ENCODE peak calls at places on chromosomes 2 and 18, in seven cellular contexts. Q is MM.1S; G is T-helper 1 cell; R is sigmoid colon; M is HTR-8/SVneo; J is heart left ventricle; O is stimulated activated CD4-positive, alpha-beta T cell treated with anti-CD3 and anti-CD28 coated beads, Interleukin-2, amount 100 ng/mL, for 24 hours. A is an unnamed sample.

GRCh38 chr2:231883468-231883881 is 42.7 kb downstream of the NPPC start:
- DNase-seq in Q (no peak), G (no peak), R (no peak), M (peak; percentile 49), J (no peak), O (no peak), A (no peak)

GRCh38 chr2:26526589-26526988 is 48.7 kb upstream of the OTOF start:
- DNase-seq in Q (no peak), G (no peak), R (no peak), M (no peak), J (no peak), O (no peak), A (no peak)

GRCh38 chr18:33558529-33558928 is 19.5 kb upstream of the ASXL3 start:
- DNase-seq in Q (no peak), G (no peak), R (no peak), M (no peak), J (no peak), O (no peak), A (no peak)

GRCh38 chr18:79245517-79246001 is 150.2 kb upstream of the NFATC1 start:
- DNase-seq in Q (no peak), G (no peak), R (no peak), M (no peak), J (no peak), O (no peak), A (no peak)

GRCh38 chr2:43402452-43402937 is 176.1 kb upstream of the ZFP36L2 start:
- DNase-seq in Q (peak; percentile 28), G (no peak), R (no peak), M (no peak), J (no peak), O (no peak), A (no peak)

GRCh38 chr2:44324971-44325426 is 36.3 kb downstream of the PREPL start:
- DNase-seq in Q (no peak), G (no peak), R (no peak), M (no peak), J (no peak), O (no peak), A (no peak)

GRCh38 chr2:78408795-78409118 is 616.7 kb upstream of the REG3G start:
- DNase-seq in Q (no peak), G (no peak), R (no peak), M (no peak), J (peak; percentile 29), O (no peak), A (no peak)

GRCh38 chr2:27776097-27776496 is 4.6 kb downstream of the MRPL33 start:
- DNase-seq in Q (no peak), G (no peak), R (peak; percentile 87), M (peak; percentile 50), J (no peak), O (no peak), A (no peak)

GRCh38 chr2:21687589-21687988 is 563.8 kb downstream of the TDRD15 start:
- DNase-seq in Q (peak; percentile 76), G (no peak), R (no peak), M (no peak), J (no peak), O (no peak), A (no peak)

GRCh38 chr18:80034068-80034851 is at the start of gene RBFA:
- DNase-seq in Q (peak; percentile 96), G (peak; percentile 100), R (peak; percentile 100), M (peak; percentile 76), J (peak; percentile 100), O (peak; percentile 100), A (peak; percentile 61)

GRCh38 chr2:132430895-132431294 is 14.3 kb downstream of the GPR39 start:
- DNase-seq in Q (no peak), G (no peak), R (no peak), M (no peak), J (no peak), O (no peak), A (no peak)